ENCODE peak calls at places on chromosomes 6 and 20, in eight cellular contexts. J, K, W, I, F, P, O and X are unnamed samples.

GRCh38 chr6:15948930-15949900 is 179.7 kb upstream of the MYLIP start:
- DNase-seq in J (no peak), K (no peak), W (peak), I (peak), F (peak), P (peak), O (no peak), X (no peak)

GRCh38 chr6:164929155-164929977 is 380.0 kb downstream of the C6orf118 start:
- DNase-seq in J (no peak), K (no peak), W (no peak), I (no peak), F (no peak), P (no peak), O (peak), X (no peak)

GRCh38 chr6:121515615-121516265 is 80.3 kb downstream of the GJA1 start:
- DNase-seq in J (no peak), K (no peak), W (no peak), I (no peak), F (peak), P (peak), O (no peak), X (no peak)

GRCh38 chr20:6707231-6707870 is 60.1 kb upstream of the BMP2 start:
- DNase-seq in J (no peak), K (no peak), W (no peak), I (no peak), F (peak), P (peak), O (no peak), X (no peak)

GRCh38 chr20:36385503-36385902 is 79.4 kb downstream of the DLGAP4 start:
- DNase-seq in J (no peak), K (no peak), W (no peak), I (no peak), F (no peak), P (no peak), O (peak), X (no peak)

GRCh38 chr20:41245086-41245707 is 72.3 kb downstream of the ZHX3 start:
- DNase-seq in J (no peak), K (no peak), W (no peak), I (peak), F (peak), P (no peak), O (peak), X (peak)

GRCh38 chr6:96907498-96907897 is 9.8 kb upstream of the NDUFAF4 start:
- DNase-seq in J (no peak), K (no peak), W (no peak), I (no peak), F (peak), P (no peak), O (no peak), X (no peak)

GRCh38 chr6:41652876-41653641 is 14.8 kb downstream of the MDFI start:
- DNase-seq in J (no peak), K (no peak), W (peak), I (no peak), F (no peak), P (no peak), O (no peak), X (no peak)

GRCh38 chr6:14221564-14222297 is 104.2 kb downstream of the CD83 start:
- DNase-seq in J (no peak), K (no peak), W (no peak), I (no peak), F (no peak), P (no peak), O (no peak), X (no peak)

GRCh38 chr6:144768676-144769599 is 483.8 kb downstream of the UTRN start:
- DNase-seq in J (no peak), K (no peak), W (no peak), I (no peak), F (no peak), P (no peak), O (no peak), X (no peak)